ENCODE peak calls at places on chromosomes 1 and 21, in nine cellular contexts. J is uterus; X is choroid plexus epithelial cell; R is body of pancreas; A is activated CD4-positive, alpha-beta T cell treated with anti-CD3 and anti-CD28 coated beads, Interleukin-2, amount 50 U/mL, for 24 hours; V is effector memory CD8-positive, alpha-beta T cell; F is stimulated activated naive CD4-positive, alpha-beta T cell treated with Interleukin-2 at 50 U/mL for 16 hours; B is RWPE1; M is GOT3. Y is an unnamed sample.

GRCh38 chr1:18511469-18511997 is 30.8 kb downstream of the KLHDC7A start:
- DNase-seq in A (no peak), R (no peak), B (no peak), J (no peak), V (no peak), X (no peak), F (no peak), M (no peak), Y (no peak)

GRCh38 chr1:18927654-18928272 is 25.4 kb upstream of the ALDH4A1 start:
- DNase-seq in B (no peak), M (no peak), F (peak; percentile 18), J (no peak), X (peak; percentile 50), A (no peak), V (no peak), R (no peak), Y (no peak)

GRCh38 chr1:54377040-54377691 is 29.0 kb downstream of the SSBP3 start:
- DNase-seq in B (no peak), R (peak; percentile 47), J (no peak), M (no peak), A (no peak), X (no peak), F (no peak), V (no peak), Y (no peak)

GRCh38 chr1:53156783-53157182 is 14.3 kb upstream of the SLC1A7 start:
- DNase-seq in J (no peak), M (no peak), V (no peak), X (no peak), A (no peak), F (no peak), B (no peak), R (no peak), Y (no peak)

GRCh38 chr1:115189814-115190541 is 100.7 kb upstream of the TSPAN2 start:
- DNase-seq in V (no peak), J (peak; percentile 60), M (no peak), X (peak; percentile 52), F (no peak), B (peak; percentile 88), A (no peak), R (no peak), Y (no peak)

GRCh38 chr1:2946999-2947650 is 74.1 kb upstream of the ACTRT2 start:
- DNase-seq in R (no peak), A (no peak), F (no peak), J (no peak), V (no peak), X (no peak), B (no peak), M (no peak), Y (peak; percentile 48)

GRCh38 chr1:224880593-224881307 is 48.7 kb upstream of the DNAH14 start:
- DNase-seq in B (no peak), F (no peak), V (no peak), J (no peak), A (no peak), X (peak; percentile 9), R (no peak), M (no peak), Y (no peak)

GRCh38 chr1:205916541-205916940 is 26.7 kb downstream of the SLC26A9 start:
- DNase-seq in J (no peak), X (peak; percentile 40), M (no peak), F (no peak), B (no peak), V (no peak), R (no peak), A (no peak), Y (no peak)

GRCh38 chr1:53394306-53394705 is 64.9 kb upstream of the DMRTB1 start:
- DNase-seq in A (no peak), J (no peak), R (no peak), M (no peak), B (no peak), V (no peak), F (no peak), X (no peak), Y (peak; percentile 42)

GRCh38 chr21:29656504-29657227 is 283.1 kb downstream of the GRIK1 start:
- DNase-seq in B (peak; percentile 4), X (peak; percentile 60), A (no peak), M (no peak), F (no peak), V (no peak), J (no peak), R (no peak), Y (no peak)

GRCh38 chr1:221302357-221303147 is 423.3 kb downstream of the HLX start:
- DNase-seq in F (no peak), M (no peak), J (no peak), B (no peak), R (no peak), V (no peak), X (no peak), A (no peak), Y (no peak)